ENCODE peak calls at places on chromosomes 5 and 9, in five cellular contexts. K is AG09309; H is AG10803; I is MM.1S; W is CD4-positive, alpha-beta memory T cell. U is an unnamed sample.

GRCh38 chr5:147037517-147038205 is 159.1 kb upstream of the PPP2R2B start:
- DNase-seq in K (peak), H (peak), W (no peak), I (no peak), U (no peak)

GRCh38 chr9:134592018-134592818 is 49.4 kb upstream of the COL5A1 start:
- DNase-seq in H (peak), W (no peak), I (no peak), K (peak), U (no peak)

GRCh38 chr9:131618071-131618479 is 72.8 kb downstream of the PRRT1B start:
- DNase-seq in H (no peak), K (no peak), W (no peak), I (no peak), U (no peak)

GRCh38 chr9:123716339-123716738 is 213.6 kb downstream of the DENND1A start:
- DNase-seq in I (no peak), W (no peak), K (no peak), H (no peak), U (no peak)

GRCh38 chr9:113600871-113601545 is 137.5 kb downstream of the RGS3 start:
- DNase-seq in I (no peak), W (no peak), H (no peak), K (no peak), U (no peak)

GRCh38 chr9:113614843-113615648 is 151.5 kb downstream of the RGS3 start:
- DNase-seq in I (no peak), W (no peak), H (peak), K (peak), U (no peak)

GRCh38 chr9:90331826-90332575 is 310.6 kb downstream of the DIRAS2 start:
- DNase-seq in K (peak), I (no peak), W (no peak), H (peak), U (no peak)

GRCh38 chr5:88663793-88664216 is 219.2 kb downstream of the MEF2C start:
- DNase-seq in H (no peak), K (no peak), W (no peak), I (no peak), U (no peak)

GRCh38 chr9:111198936-111199335 is 131.1 kb downstream of the OR2K2 start:
- DNase-seq in H (peak), I (no peak), K (no peak), W (no peak), U (no peak)

GRCh38 chr5:61423487-61424157 is 91.6 kb downstream of the ZSWIM6 start:
- DNase-seq in K (no peak), I (no peak), W (no peak), H (no peak), U (no peak)

GRCh38 chr9:112820886-112821285 is 69.8 kb downstream of the SLC46A2 start:
- DNase-seq in I (no peak), W (no peak), K (peak), H (peak), U (no peak)

GRCh38 chr5:30040483-30041116 is 1152.9 kb upstream of the CDH6 start:
- DNase-seq in W (no peak), H (peak), I (peak), K (no peak), U (peak)

GRCh38 chr5:154390096-154390495 is 55.7 kb upstream of the SAP30L start:
- DNase-seq in W (no peak), H (no peak), K (no peak), I (no peak), U (no peak)

GRCh38 chr9:32571969-32572899 is 725 bp downstream of the NDUFB6 start:
- DNase-seq in H (peak), I (peak), K (no peak), W (peak), U (peak)

GRCh38 chr5:37557734-37558293 is 178.7 kb downstream of the WDR70 start:
- DNase-seq in H (no peak), W (no peak), K (no peak), I (peak), U (no peak)

GRCh38 chr9:128818839-128819715 is 777 bp downstream of the ENDOG start:
- DNase-seq in I (peak), K (no peak), W (peak), H (no peak), U (no peak)

GRCh38 chr5:173643964-173644363 is 27.5 kb upstream of the BOD1 start:
- DNase-seq in K (no peak), W (no peak), H (no peak), I (no peak), U (peak)

GRCh38 chr9:31854187-31854586 is 530.3 kb upstream of the ACO1 start:
- DNase-seq in K (no peak), H (no peak), I (no peak), W (no peak), U (no peak)

GRCh38 chr5:172504736-172505402 is 50.5 kb upstream of the SH3PXD2B start:
- DNase-seq in H (no peak), K (no peak), W (no peak), I (no peak), U (no peak)

GRCh38 chr5:115348175-115348574 is 51.7 kb upstream of the CCDC112 start:
- DNase-seq in I (no peak), K (no peak), W (no peak), H (no peak), U (no peak)

GRCh38 chr5:127296321-127296720 is 5.7 kb downstream of the MEGF10 start:
- DNase-seq in W (no peak), H (no peak), K (no peak), I (no peak), U (no peak)

GRCh38 chr5:9350301-9350797 is 195.5 kb downstream of the SEMA5A start:
- DNase-seq in H (peak), I (no peak), W (no peak), K (peak), U (no peak)

GRCh38 chr5:179260324-179261070 is 84.8 kb downstream of the ADAMTS2 start:
- DNase-seq in I (no peak), K (no peak), H (no peak), W (no peak), U (no peak)

GRCh38 chr9:80143899-80144298 is 572.1 kb downstream of the TLE4 start:
- DNase-seq in H (no peak), K (no peak), W (no peak), I (no peak), U (no peak)
- H3K4me3 ChIP-seq in H (no peak), K (no peak), W (no peak), I (no peak), U (no peak)

GRCh38 chr5:83393467-83393866 is 78.1 kb upstream of the VCAN start:
- DNase-seq in K (no peak), W (no peak), I (no peak), H (no peak), U (no peak)
- H3K4me3 ChIP-seq in K (no peak), W (no peak), I (no peak), H (no peak), U (no peak)

GRCh38 chr9:107750741-107751521 is 261.4 kb upstream of the KLF4 start:
- DNase-seq in I (no peak), W (no peak), K (peak), H (peak), U (no peak)
- H3K4me3 ChIP-seq in I (no peak), W (no peak), K (no peak), H (no peak), U (no peak)

GRCh38 chr9:125844611-125845010 is 97.4 kb downstream of the PBX3 start:
- DNase-seq in W (no peak), H (no peak), I (no peak), K (no peak), U (no peak)
- H3K4me3 ChIP-seq in W (no peak), H (no peak), I (no peak), K (no peak), U (no peak)

DNA sequence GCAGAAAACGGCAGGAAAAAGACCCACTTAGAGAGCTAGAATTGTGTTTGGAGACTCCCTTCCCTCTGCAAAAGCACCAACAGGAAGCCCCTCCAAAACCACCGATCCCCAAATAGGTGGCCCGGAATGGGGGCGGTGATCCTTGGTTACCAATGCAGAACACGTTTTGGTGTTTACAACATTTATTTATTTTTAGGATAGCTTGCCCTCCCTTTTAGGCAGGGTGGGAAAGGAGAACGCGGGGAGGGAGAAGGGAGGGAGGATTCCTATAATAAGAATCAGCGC is 579 bp upstream of the NTRK2 start:
- DNase-seq in H (no peak), W (peak), K (no peak), I (no peak), U (no peak)
- H3K4me3 ChIP-seq in H (peak), W (no peak), K (peak), I (peak), U (no peak)

DNA sequence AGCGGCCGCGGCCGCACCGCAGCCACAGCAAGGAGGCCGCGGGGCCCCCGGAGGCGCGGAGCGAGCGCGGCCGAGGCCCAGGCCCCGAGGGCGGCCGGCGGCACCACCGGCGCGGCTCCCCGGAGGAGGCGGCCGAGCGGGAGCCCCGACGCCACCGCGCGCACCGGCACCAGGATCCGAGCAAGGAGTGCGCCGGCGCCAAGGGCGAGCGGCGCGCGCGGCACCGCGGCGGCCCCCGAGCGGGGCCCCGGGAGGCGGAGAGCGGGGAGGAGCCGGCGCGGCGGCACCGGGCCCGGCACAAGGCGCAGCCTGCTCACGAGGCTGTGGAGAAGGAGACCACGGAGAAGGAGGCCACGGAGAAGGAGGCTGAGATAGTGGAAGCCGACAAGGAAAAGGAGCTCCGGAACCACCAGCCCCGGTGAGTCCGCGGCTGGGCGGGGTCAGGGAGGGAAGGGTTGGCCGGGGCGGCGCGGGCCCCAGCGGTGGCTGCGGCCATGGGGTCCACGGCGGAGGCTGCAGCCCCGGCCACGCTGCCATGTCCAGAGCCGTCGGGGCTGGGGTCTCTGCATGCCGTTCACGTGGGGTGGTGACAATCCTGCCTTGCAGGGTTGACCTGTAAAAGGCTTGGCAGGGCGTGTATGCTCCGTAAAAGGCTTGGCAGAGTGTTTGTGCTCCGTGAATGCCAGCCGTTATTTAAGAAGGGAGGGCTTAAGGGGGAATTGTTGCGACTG is 146.0 kb downstream of the CACNA1B start:
- DNase-seq in K (no peak), H (no peak), I (no peak), W (no peak), U (no peak)
- H3K4me3 ChIP-seq in K (no peak), H (no peak), I (no peak), W (no peak), U (no peak)

GRCh38 chr5:78009937-78010527 is 233.9 kb upstream of the TBCA start:
- DNase-seq in I (no peak), K (peak), W (no peak), H (peak), U (no peak)
- H3K4me3 ChIP-seq in I (no peak), K (peak), W (no peak), H (peak), U (no peak)

GRCh38 chr5:177426566-177427210 is at the start of gene GRK6:
- DNase-seq in I (peak), K (no peak), H (no peak), W (peak), U (no peak)

GRCh38 chr5:177427211-177427822 is 841 bp downstream of the GRK6 start:
- DNase-seq in K (no peak), I (peak), W (no peak), H (no peak), U (no peak)

GRCh38 chr5:177429248-177430045 is 3.0 kb downstream of the GRK6 start:
- DNase-seq in K (no peak), W (peak), I (peak), H (no peak), U (peak)

GRCh38 chr5:177428574-177429217 is 2.2 kb downstream of the GRK6 start:
- DNase-seq in K (no peak), I (no peak), H (no peak), W (no peak), U (no peak)

DNA sequence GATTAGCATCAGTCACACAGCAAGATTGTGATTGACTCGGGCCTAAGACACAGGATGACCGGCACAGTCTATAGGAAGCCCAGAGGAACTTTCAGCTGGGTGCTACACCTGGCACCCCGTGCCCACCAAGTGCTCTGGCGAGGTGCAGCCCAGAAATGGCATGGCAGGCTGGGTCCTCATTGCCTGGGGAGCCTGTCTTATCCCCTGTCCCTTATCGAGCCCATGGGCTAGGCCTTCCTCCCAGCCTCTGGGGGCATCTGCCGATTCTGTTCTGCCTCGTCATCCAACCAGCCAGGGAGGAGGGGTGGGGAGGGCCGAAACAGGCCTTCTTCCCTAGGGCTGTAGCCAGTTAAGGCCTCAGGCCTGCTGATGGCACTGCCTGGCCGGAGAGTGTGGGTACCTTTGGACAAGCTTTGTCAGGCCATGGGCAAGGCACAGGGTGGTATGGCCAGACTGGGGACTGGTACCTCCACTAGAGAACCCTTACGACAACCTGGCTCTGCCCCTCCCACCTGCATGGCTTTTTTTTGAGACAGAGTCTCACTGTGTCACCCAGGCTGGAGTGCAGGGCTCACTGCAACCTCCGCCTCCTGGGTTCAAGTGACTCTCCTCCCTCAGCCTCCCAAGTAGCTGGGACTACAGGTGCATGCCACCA is 1.6 kb downstream of the GRK6 start:
- DNase-seq in W (no peak), I (peak), H (no peak), K (no peak), U (no peak)
- H3K4me3 ChIP-seq in W (peak), I (peak), H (peak), K (no peak), U (peak)

U was measured in Jurkat, Clone E6-1.